ENCODE peak calls at places on chromosome 10, in five cellular contexts. H, Y, B, W and T are unnamed samples.

GRCh38 chr10:80075781-80076180 is 2.7 kb upstream of the TMEM254 start:
- DNase-seq in H (no peak), Y (no peak), B (no peak), W (no peak), T (no peak)

GRCh38 chr10:29957887-29958330 is 101.5 kb downstream of the JCAD start:
- DNase-seq in H (no peak), Y (no peak), B (no peak), W (no peak), T (no peak)

GRCh38 chr10:48603421-48604038 is 1.3 kb downstream of the ARHGAP22 start:
- DNase-seq in H (no peak), Y (no peak), B (no peak), W (no peak), T (no peak)

GRCh38 chr10:116879817-116880216 is 30.5 kb downstream of the ENO4 start:
- DNase-seq in H (no peak), Y (no peak), B (no peak), W (no peak), T (no peak)

GRCh38 chr10:75466886-75467285 is 35.5 kb downstream of the LRMDA start:
- DNase-seq in H (no peak), Y (no peak), B (no peak), W (no peak), T (no peak)

GRCh38 chr10:77415311-77415960 is 222.2 kb downstream of the KCNMA1 start:
- DNase-seq in H (no peak), Y (no peak), B (no peak), W (no peak), T (no peak)

GRCh38 chr10:70770001-70770400 is 15.2 kb downstream of the TBATA start:
- DNase-seq in H (no peak), Y (no peak), B (no peak), W (no peak), T (no peak)

GRCh38 chr10:95394161-95394880 is 103.5 kb upstream of the PDLIM1 start:
- DNase-seq in H (peak), Y (peak), B (peak), W (no peak), T (peak)

GRCh38 chr10:97081621-97082235 is 104.0 kb downstream of the SLIT1 start:
- DNase-seq in H (peak), Y (peak), B (peak), W (peak), T (no peak)

GRCh38 chr10:60820093-60820769 is 42.0 kb downstream of the CDK1 start:
- DNase-seq in H (no peak), Y (no peak), B (no peak), W (no peak), T (peak)

GRCh38 chr10:133327651-133328357 is 8.9 kb downstream of the CALY start:
- DNase-seq in H (no peak), Y (no peak), B (no peak), W (no peak), T (no peak)

GRCh38 chr10:92690211-92691041 is 671 bp downstream of the HHEX start:
- DNase-seq in H (no peak), Y (peak), B (peak), W (no peak), T (no peak)

GRCh38 chr10:42690449-42691360 is 52.3 kb upstream of the ZNF33B start:
- DNase-seq in H (peak), Y (no peak), B (no peak), W (no peak), T (no peak)

DNA sequence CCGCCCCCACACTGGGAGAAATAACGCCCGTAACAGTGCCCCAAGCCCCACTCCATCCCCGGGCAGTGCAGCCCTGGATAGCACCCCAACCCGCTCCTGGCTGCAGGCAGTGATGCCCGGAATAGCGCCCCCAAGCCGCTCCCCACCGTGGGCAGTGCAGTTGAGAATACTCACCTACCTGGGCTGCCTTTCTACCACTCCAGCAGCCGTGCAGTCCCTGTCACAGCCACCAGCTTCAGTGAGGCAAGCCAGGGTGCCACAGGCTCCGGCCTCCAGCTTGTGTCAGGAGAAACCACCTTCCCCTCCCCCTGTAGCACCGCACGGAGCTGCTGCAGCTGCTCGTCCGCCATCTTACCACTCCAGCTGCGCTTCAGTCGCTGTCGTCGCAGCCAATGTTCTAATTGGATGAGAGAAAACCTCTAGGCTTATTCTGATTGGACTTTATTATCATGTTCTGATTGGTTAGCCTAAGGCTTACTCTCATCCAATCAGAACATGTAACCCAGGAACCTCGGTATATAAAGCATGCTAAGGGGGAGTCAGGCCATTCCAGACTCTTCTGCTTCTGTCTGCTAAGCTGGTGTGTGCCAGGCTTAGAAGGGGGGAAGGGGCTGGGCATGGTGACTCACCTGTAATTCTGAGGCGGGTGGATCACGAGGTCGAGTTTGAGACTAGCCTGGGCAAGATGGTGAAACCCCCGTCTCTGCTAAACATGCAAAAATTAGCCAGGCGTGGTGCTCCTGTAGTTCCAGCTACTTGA is 53.2 kb upstream of the ZNF33B start:
- DNase-seq in H (no peak), Y (no peak), B (no peak), W (no peak), T (no peak)
- TF ChIP-seq KDM1A in H (no peak), Y (no peak), B (no peak), W (no peak), T (no peak)

GRCh38 chr10:11654659-11655058 is 43.2 kb upstream of the USP6NL start:
- DNase-seq in H (no peak), Y (no peak), B (no peak), W (no peak), T (no peak)
- TF ChIP-seq KDM1A in H (no peak), Y (no peak), B (no peak), W (no peak), T (no peak)

DNA sequence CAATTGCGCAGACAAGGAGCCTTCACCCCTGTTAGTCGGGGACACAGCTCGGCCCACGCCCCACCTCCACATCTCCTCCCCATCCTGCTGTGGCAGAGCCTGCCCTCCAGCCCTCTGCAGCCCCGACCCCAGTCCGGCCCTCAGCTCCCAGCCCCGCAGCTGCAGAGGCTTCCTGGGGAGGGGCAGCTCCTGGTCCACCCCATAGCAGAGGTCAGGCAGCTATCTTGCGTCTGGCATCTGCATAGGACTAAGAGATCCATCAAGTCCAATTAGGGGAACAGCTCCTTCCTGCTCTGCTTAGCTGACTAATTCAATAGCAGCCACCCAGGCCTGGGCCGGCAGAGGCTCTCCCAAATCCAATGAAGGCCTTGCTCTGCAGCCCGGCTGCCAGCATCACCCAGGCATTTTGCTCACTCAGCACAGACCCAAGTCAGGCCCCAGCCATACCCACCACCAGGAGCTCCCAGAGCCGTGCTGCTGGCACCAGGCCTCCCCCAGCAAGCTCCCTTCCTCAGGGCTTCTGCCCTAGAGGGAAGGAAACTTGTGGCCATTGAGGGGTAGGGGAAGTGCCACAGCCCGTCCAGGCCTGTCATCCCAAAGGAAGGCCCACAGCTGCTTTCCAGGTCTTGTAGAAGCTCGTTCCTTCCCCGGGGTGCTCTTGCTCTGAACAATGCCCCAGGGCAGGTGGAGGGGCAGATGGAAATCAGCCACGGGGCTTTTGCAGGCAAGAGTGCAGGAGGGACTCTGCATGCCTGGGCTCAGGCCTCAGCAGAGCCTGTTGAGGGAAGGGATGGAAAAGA is 106.2 kb upstream of the RET start:
- DNase-seq in H (no peak), Y (no peak), B (no peak), W (no peak), T (no peak)
- TF ChIP-seq KDM1A in H (no peak), Y (no peak), B (no peak), W (no peak), T (no peak)

GRCh38 chr10:122516733-122517132 is 43.8 kb upstream of the DMBT1 start:
- DNase-seq in H (no peak), Y (no peak), B (no peak), W (no peak), T (no peak)

GRCh38 chr10:122515588-122516231 is 44.8 kb upstream of the DMBT1 start:
- DNase-seq in H (no peak), Y (no peak), B (no peak), W (no peak), T (no peak)

GRCh38 chr10:122513053-122513452 is 47.5 kb upstream of the DMBT1 start:
- DNase-seq in H (no peak), Y (no peak), B (no peak), W (no peak), T (no peak)

GRCh38 chr10:122515022-122515424 is 45.5 kb upstream of the DMBT1 start:
- DNase-seq in H (no peak), Y (no peak), B (no peak), W (no peak), T (no peak)

GRCh38 chr10:122514045-122514840 is 46.3 kb upstream of the DMBT1 start:
- DNase-seq in H (no peak), Y (no peak), B (no peak), W (no peak), T (no peak)
- TF ChIP-seq KDM1A in H (no peak), Y (no peak), B (no peak), W (no peak), T (no peak)